ENCODE peak calls at places on chromosomes 4 and X, in ten cellular contexts. G is fibroblast of the aortic adventitia, I is left ventricle myocardium inferior, B is endothelial cell of umbilical vein, Y is A549, F is lung, P is transverse colon, S is epithelial cell of esophagus, H is fibroblast of mammary gland, J is HepG2. U is an unnamed sample.

GRCh38 chrX:13965531-13965930 is 64.2 kb downstream of the GEMIN8 start:
- DNase-seq in H (no peak), J (no peak), G (no peak), I (no peak), F (no peak), S (no peak), B (no peak), Y (no peak), P (no peak), U (no peak)

GRCh38 chr4:21768349-21769310 is 179.9 kb downstream of the KCNIP4 start:
- DNase-seq in J (peak), B (peak), S (peak), I (no peak), P (no peak), F (no peak), Y (peak), H (peak), G (peak), U (peak)

GRCh38 chrX:78024349-78025108 is 55.1 kb upstream of the PGAM4 start:
- DNase-seq in B (peak), G (peak), I (peak), F (peak), P (peak), Y (peak), J (peak), H (peak), S (peak), U (peak)

GRCh38 chr4:8419222-8420041 is 21.1 kb downstream of the ACOX3 start:
- DNase-seq in B (no peak), S (no peak), G (no peak), Y (peak), H (peak), J (no peak), F (no peak), P (no peak), I (no peak), U (peak)

GRCh38 chrX:96182366-96182765 is 502.3 kb upstream of the DIAPH2 start:
- DNase-seq in Y (peak), P (peak), B (peak), G (peak), H (peak), J (peak), F (no peak), S (peak), I (no peak), U (no peak)

GRCh38 chrX:122625821-122626220 is 558.3 kb upstream of the GRIA3 start:
- DNase-seq in S (peak), J (no peak), F (no peak), P (no peak), H (peak), B (no peak), I (no peak), Y (no peak), G (peak), U (peak)

GRCh38 chr4:1478766-1479355 is 72.6 kb upstream of the NKX1-1 start:
- DNase-seq in I (no peak), P (no peak), Y (no peak), H (no peak), S (no peak), J (no peak), G (no peak), F (no peak), B (no peak), U (no peak)

GRCh38 chrX:48468247-48468671 is 1.8 kb downstream of the SLC38A5 start:
- DNase-seq in H (no peak), F (no peak), G (no peak), P (peak), J (no peak), B (no peak), S (peak), I (no peak), Y (no peak), U (no peak)

GRCh38 chrX:44314259-44314734 is 29.2 kb downstream of the EFHC2 start:
- DNase-seq in F (no peak), B (peak), J (no peak), H (peak), P (peak), G (peak), Y (no peak), I (peak), S (peak), U (peak)

GRCh38 chrX:130176354-130176776 is 4.6 kb downstream of the RAB33A start:
- DNase-seq in P (peak), J (no peak), I (no peak), B (no peak), G (no peak), S (peak), Y (no peak), H (no peak), F (no peak), U (no peak)
- H3K4me3 ChIP-seq in P (no peak), J (no peak), I (no peak), B (no peak), G (no peak), S (no peak), Y (no peak), H (no peak), F (no peak), U (no peak)

DNA sequence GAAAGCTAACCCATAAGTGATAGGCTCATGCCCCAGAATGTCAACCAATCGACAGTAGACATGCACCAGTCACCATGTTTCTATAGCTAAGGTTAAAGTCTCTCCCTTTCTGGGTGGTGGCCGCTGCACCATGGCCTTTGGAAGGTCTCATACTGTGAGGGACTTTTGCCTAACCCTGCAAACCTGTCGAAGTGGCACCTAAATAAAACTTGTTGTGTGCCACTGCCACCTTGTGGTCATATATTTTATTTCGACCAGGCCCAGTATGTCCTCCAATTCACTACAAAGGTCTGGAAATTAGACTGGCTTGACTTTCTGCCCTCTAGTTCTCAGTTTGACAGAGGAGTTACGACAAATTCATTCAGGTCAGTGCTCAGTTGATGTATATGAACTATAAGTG is 163.1 kb downstream of the SMARCA1 start:
- DNase-seq in Y (peak), F (no peak), P (peak), B (peak), S (peak), I (no peak), H (peak), J (peak), G (peak), U (peak)
- TF ChIP-seq CTCF in Y (peak), F (peak), P (peak), B (peak), S (peak), I (peak), H (peak), J (peak), G (peak), U (peak)

GRCh38 chr4:94852601-94853000 is 94.8 kb downstream of the BMPR1B start:
- DNase-seq in B (no peak), F (no peak), H (peak), S (no peak), G (peak), J (no peak), I (no peak), Y (no peak), P (no peak), U (no peak)
- H3K4me3 ChIP-seq in B (no peak), F (no peak), H (no peak), S (no peak), G (no peak), J (no peak), I (no peak), Y (no peak), P (no peak), U (no peak)

GRCh38 chr4:134324179-134324578 is 122.6 kb upstream of the PABPC4L start:
- DNase-seq in S (no peak), B (no peak), P (no peak), Y (no peak), H (no peak), G (no peak), F (no peak), I (no peak), J (no peak), U (no peak)

GRCh38 chr4:134320048-134320447 is 118.5 kb upstream of the PABPC4L start:
- DNase-seq in S (peak), G (no peak), H (no peak), I (no peak), B (no peak), Y (no peak), P (no peak), F (no peak), J (no peak), U (no peak)
- TF ChIP-seq CTCF in S (no peak), G (no peak), H (no peak), I (no peak), B (no peak), Y (no peak), P (no peak), F (no peak), J (no peak), U (no peak)

DNA sequence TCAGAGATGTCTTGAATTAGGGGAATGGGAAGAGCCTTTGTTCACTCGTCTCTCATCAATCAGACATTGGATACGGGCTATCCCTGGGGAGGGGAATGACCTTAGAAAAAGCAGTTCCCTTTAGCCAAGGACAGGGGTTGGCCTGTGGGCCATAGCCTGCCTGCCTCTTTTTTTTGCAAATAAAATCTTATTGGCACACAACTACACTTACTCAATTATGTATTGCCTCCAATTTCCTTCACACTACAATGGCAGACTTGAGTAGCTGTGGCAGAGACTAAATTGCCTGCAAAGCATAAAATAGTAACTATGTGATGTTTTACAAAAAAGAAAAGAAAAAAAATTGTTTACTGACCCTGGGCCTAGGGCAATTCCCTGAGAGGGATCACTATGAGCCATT is 23.4 kb downstream of the PPP1R2C start:
- DNase-seq in S (no peak), B (no peak), F (no peak), H (no peak), I (no peak), P (no peak), Y (no peak), J (no peak), G (no peak), U (no peak)
- H3K4me3 ChIP-seq in S (no peak), B (no peak), F (no peak), H (no peak), I (no peak), P (no peak), Y (no peak), J (no peak), G (no peak), U (no peak)

DNA sequence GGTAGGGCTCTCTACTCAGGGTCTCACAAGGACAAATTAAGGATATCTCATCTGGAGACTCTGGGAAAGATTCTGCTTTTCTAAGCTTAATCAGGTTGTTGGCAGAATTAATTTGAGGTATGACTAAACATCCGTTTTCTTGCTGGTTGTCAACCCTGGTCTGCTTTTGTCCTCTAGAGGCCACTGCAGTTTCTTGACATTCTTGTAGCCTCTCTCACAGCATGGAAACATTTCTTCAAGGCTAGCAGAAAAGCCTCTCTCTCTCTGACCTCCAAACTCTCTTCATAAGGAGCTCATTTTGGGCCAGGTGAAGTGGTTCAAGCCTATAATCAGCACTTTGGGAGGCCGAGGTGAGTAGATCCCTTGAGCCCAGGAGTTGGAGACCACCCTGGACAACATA is 749.5 kb upstream of the PCDH7 start:
- DNase-seq in P (no peak), I (no peak), S (peak), Y (peak), J (no peak), F (no peak), H (peak), G (no peak), B (peak), U (peak)
- TF ChIP-seq CTCF in P (no peak), I (no peak), S (peak), Y (no peak), J (no peak), F (no peak), H (peak), G (no peak), B (no peak), U (peak)

GRCh38 chr4:185144601-185145240 is 1.7 kb downstream of the SLC25A4 start:
- DNase-seq in H (no peak), S (no peak), G (no peak), B (no peak), J (peak), Y (no peak), P (no peak), I (no peak), F (no peak), U (no peak)
- H3K4me3 ChIP-seq in H (no peak), S (no peak), G (no peak), B (no peak), J (no peak), Y (no peak), P (no peak), I (peak), F (no peak), U (no peak)

GRCh38 chrX:104098919-104099318 is 13.4 kb upstream of the ZCCHC18 start:
- DNase-seq in P (no peak), G (no peak), H (no peak), Y (no peak), J (no peak), I (no peak), B (no peak), S (no peak), F (no peak), U (no peak)
- TF ChIP-seq CTCF in P (no peak), G (peak), H (no peak), Y (no peak), J (no peak), I (no peak), B (no peak), S (no peak), F (no peak), U (no peak)

GRCh38 chr4:169485084-169485483 is 127.3 kb downstream of the NEK1 start:
- DNase-seq in B (no peak), J (no peak), I (no peak), H (peak), P (no peak), G (peak), S (peak), F (no peak), Y (no peak), U (peak)
- H3K4me3 ChIP-seq in B (no peak), J (no peak), I (no peak), H (no peak), P (no peak), G (no peak), S (no peak), F (no peak), Y (no peak), U (no peak)

U was measured in fibroblast of villous mesenchyme.